ENCODE peak calls at places on chromosomes 7 and 10, in four cellular contexts. Z, G, C and D are unnamed samples.

GRCh38 chr10:52351911-52352310 is 37.8 kb downstream of the DKK1 start:
- DNase-seq in Z (no peak), G (no peak), C (no peak), D (no peak)

GRCh38 chr10:103915794-103916193 is 2.2 kb downstream of the STN1 start:
- DNase-seq in Z (no peak), G (no peak), C (no peak), D (no peak)

GRCh38 chr10:79113827-79114226 is 45.1 kb downstream of the ZMIZ1 start:
- DNase-seq in Z (peak; percentile 27), G (no peak), C (no peak), D (no peak)

GRCh38 chr7:30934732-30935568 is 23.3 kb downstream of the AQP1 start:
- DNase-seq in Z (peak; percentile 3), G (no peak), C (no peak), D (no peak)

GRCh38 chr7:156969972-156970420 is 20.5 kb downstream of the NOM1 start:
- DNase-seq in Z (no peak), G (no peak), C (no peak), D (no peak)

GRCh38 chr10:5155951-5156350 is 29.0 kb downstream of the AKR1C8 start:
- DNase-seq in Z (no peak), G (no peak), C (no peak), D (no peak)

GRCh38 chr10:96358851-96359540 is at the start of gene OPALIN:
- DNase-seq in Z (no peak), G (no peak), C (no peak), D (no peak)

GRCh38 chr7:99504281-99504602 is 220 bp upstream of the ZKSCAN5 start:
- DNase-seq in Z (no peak), G (peak; percentile 95), C (no peak), D (peak; percentile 100)

GRCh38 chr10:86219271-86219670 is 147.3 kb downstream of the GRID1 start:
- DNase-seq in Z (no peak), G (no peak), C (no peak), D (no peak)

GRCh38 chr7:156640257-156640948 is at the start of gene RNF32:
- DNase-seq in Z (peak; percentile 100), G (no peak), C (peak; percentile 82), D (peak; percentile 98)

GRCh38 chr7:22633954-22634474 is 93.0 kb upstream of the IL6 start:
- DNase-seq in Z (no peak), G (no peak), C (no peak), D (no peak)

GRCh38 chr10:58209669-58210068 is 58.0 kb downstream of the IPMK start:
- DNase-seq in Z (no peak), G (no peak), C (no peak), D (no peak)

GRCh38 chr7:87216701-87217508 is 2.6 kb downstream of the TMEM243 start:
- DNase-seq in Z (no peak), G (no peak), C (peak; percentile 97), D (no peak)

GRCh38 chr10:104424719-104425118 is 71.1 kb downstream of the CFAP58 start:
- DNase-seq in Z (no peak), G (no peak), C (peak; percentile 72), D (no peak)

GRCh38 chr10:113524539-113525490 is 28.0 kb upstream of the HABP2 start:
- DNase-seq in Z (no peak), G (no peak), C (no peak), D (no peak)

GRCh38 chr7:115070311-115070710 is 148.4 kb downstream of the MDFIC start:
- DNase-seq in Z (no peak), G (no peak), C (no peak), D (no peak)

GRCh38 chr10:104318810-104319684 is 19.2 kb downstream of the ITPRIP start:
- DNase-seq in Z (no peak), G (no peak), C (no peak), D (no peak)

GRCh38 chr7:572668-573495 is 53.2 kb upstream of the PDGFA start:
- DNase-seq in Z (no peak), G (no peak), C (no peak), D (peak; percentile 52)

GRCh38 chr7:81201188-81201587 is 282.3 kb upstream of the SEMA3C start:
- DNase-seq in Z (no peak), G (no peak), C (no peak), D (no peak)

GRCh38 chr10:124523301-124523871 is 61.8 kb downstream of the LHPP start:
- DNase-seq in Z (no peak), G (no peak), C (no peak), D (no peak)

GRCh38 chr7:114508096-114508495 is 93.5 kb downstream of the FOXP2 start:
- DNase-seq in Z (no peak), G (no peak), C (no peak), D (no peak)

GRCh38 chr10:116767235-116767634 is 24.9 kb upstream of the HSPA12A start:
- DNase-seq in Z (no peak), G (no peak), C (no peak), D (no peak)
- TF ChIP-seq USF2 in Z (no peak), G (no peak), C (no peak), D (no peak)

DNA sequence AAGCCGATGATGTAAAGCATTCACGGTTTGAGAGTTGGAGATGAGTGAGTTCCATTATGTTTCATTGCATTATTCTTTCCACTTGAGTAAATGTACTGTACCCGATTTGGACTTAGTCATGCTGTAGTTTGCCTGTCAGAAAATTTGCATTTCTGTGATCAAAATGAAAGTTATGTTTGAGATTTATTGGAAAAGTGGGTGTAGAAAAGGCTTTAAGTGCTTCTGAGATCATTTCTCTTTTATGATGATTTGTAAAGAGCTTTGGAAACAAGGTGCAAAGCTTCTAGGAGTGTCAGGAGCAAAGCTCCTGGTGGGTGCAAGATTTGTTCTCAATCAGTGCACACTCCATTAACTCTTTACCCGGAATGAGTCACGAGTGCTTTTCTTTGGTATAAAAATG is 204.1 kb upstream of the POM121L12 start:
- DNase-seq in Z (no peak), G (no peak), C (no peak), D (no peak)
- TF ChIP-seq CBFB in Z (no peak), G (no peak), C (no peak), D (no peak)

GRCh38 chr10:30818010-30818660 is 188.6 kb upstream of the LYZL2 start:
- DNase-seq in Z (peak; percentile 62), G (no peak), C (no peak), D (no peak)
- TF ChIP-seq USF2 in Z (no peak), G (no peak), C (no peak), D (no peak)

GRCh38 chr10:121240011-121240410 is 358.2 kb downstream of the FGFR2 start:
- DNase-seq in Z (no peak), G (no peak), C (no peak), D (no peak)
- TF ChIP-seq CBFB in Z (no peak), G (no peak), C (no peak), D (no peak)

GRCh38 chr7:67426654-67427053 is 430.0 kb downstream of the TYW1 start:
- DNase-seq in Z (no peak), G (no peak), C (no peak), D (no peak)

GRCh38 chr7:67422601-67423000 is 426.0 kb downstream of the TYW1 start:
- DNase-seq in Z (no peak), G (no peak), C (no peak), D (no peak)

DNA sequence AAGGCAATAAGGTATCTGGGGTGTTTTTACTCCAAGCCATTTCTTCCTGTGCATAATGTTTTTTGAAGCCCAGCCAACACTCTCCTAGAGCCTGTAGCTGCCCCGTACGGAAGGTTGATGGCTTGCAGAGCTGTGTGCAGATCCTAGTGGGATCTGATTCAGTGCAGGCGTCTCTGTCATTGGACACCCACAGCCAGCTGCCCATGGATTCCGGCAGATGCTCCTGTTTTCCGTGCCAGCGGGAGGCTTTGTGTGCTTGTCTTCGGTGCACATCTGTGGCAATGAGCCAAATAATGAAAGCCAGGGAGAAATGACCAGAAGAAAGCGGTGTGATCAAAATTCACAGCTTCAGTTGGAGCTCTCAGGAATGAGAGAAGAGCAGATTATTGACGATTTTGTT is 426.4 kb downstream of the TYW1 start:
- DNase-seq in Z (no peak), G (no peak), C (no peak), D (no peak)
- TF ChIP-seq USF2 in Z (no peak), G (no peak), C (no peak), D (no peak)

GRCh38 chr7:21547511-21547910 is 4.7 kb downstream of the DNAH11 start:
- DNase-seq in Z (no peak), G (no peak), C (no peak), D (no peak)

GRCh38 chr7:21548491-21548890 is 5.7 kb downstream of the DNAH11 start:
- DNase-seq in Z (no peak), G (no peak), C (no peak), D (no peak)

GRCh38 chr7:21544303-21544656 is 1.4 kb downstream of the DNAH11 start:
- DNase-seq in Z (no peak), G (no peak), C (no peak), D (no peak)

GRCh38 chr7:21542891-21543527 is at the start of gene DNAH11:
- DNase-seq in Z (peak; percentile 45), G (no peak), C (no peak), D (peak; percentile 80)

GRCh38 chr7:21543528-21544302 is 876 bp downstream of the DNAH11 start:
- DNase-seq in Z (no peak), G (no peak), C (no peak), D (no peak)
- TF ChIP-seq CBFB in Z (no peak), G (no peak), C (no peak), D (no peak)

GRCh38 chr10:14748471-14748870 is 26.2 kb downstream of the FAM107B start:
- DNase-seq in Z (no peak), G (no peak), C (no peak), D (no peak)
- TF ChIP-seq USF2 in Z (no peak), G (no peak), C (no peak), D (no peak)

GRCh38 chr10:98170249-98171117 is 36.0 kb downstream of the R3HCC1L start:
- DNase-seq in Z (peak; percentile 35), G (peak; percentile 54), C (peak; percentile 19), D (peak; percentile 71)
- TF ChIP-seq CBFB in Z (no peak), G (no peak), C (no peak), D (no peak)